ENCODE peak calls at places on chromosome 21, in six cellular contexts. P, E, W, K, M and R are unnamed samples.

GRCh38 chr21:14527690-14528652 is 18.1 kb downstream of the SAMSN1 start:
- DNase-seq in P (no peak), E (no peak), W (no peak), K (no peak), M (no peak), R (no peak)

GRCh38 chr21:41207401-41208388 is 39.7 kb downstream of the BACE2 start:
- DNase-seq in P (no peak), E (peak; percentile 63), W (peak; percentile 51), K (no peak), M (no peak), R (peak; percentile 15)

GRCh38 chr21:41956926-41957729 is 3.3 kb upstream of the C2CD2 start:
- DNase-seq in P (peak; percentile 68), E (peak; percentile 74), W (peak; percentile 46), K (no peak), M (no peak), R (no peak)

GRCh38 chr21:26041441-26042180 is 129.0 kb downstream of the APP start:
- DNase-seq in P (no peak), E (peak; percentile 46), W (no peak), K (no peak), M (peak; percentile 95), R (no peak)

GRCh38 chr21:43349644-43350043 is 77.3 kb downstream of the SIK1 start:
- DNase-seq in P (no peak), E (no peak), W (no peak), K (no peak), M (no peak), R (no peak)

GRCh38 chr21:33761104-33762036 is 119.1 kb downstream of the ITSN1 start:
- DNase-seq in P (peak; percentile 77), E (peak; percentile 99), W (peak; percentile 99), K (no peak), M (peak; percentile 22), R (no peak)

GRCh38 chr21:44092201-44092600 is 15.0 kb upstream of the PWP2 start:
- DNase-seq in P (no peak), E (no peak), W (no peak), K (peak; percentile 46), M (no peak), R (no peak)

GRCh38 chr21:29224006-29224405 is 74.7 kb upstream of the BACH1 start:
- DNase-seq in P (no peak), E (no peak), W (no peak), K (no peak), M (no peak), R (no peak)

GRCh38 chr21:36429672-36430546 is 44.7 kb downstream of the CHAF1B start:
- DNase-seq in P (peak; percentile 98), E (peak; percentile 99), W (peak; percentile 100), K (peak; percentile 90), M (no peak), R (no peak)

GRCh38 chr21:25573409-25574206 is 33.7 kb downstream of the MRPL39 start:
- DNase-seq in P (peak; percentile 45), E (peak; percentile 91), W (peak; percentile 98), K (no peak), M (peak; percentile 29), R (no peak)

GRCh38 chr21:44427241-44428120 is 27.8 kb upstream of the LRRC3 start:
- DNase-seq in P (no peak), E (no peak), W (no peak), K (peak; percentile 66), M (no peak), R (no peak)

GRCh38 chr21:36927718-36928117 is 38.8 kb downstream of the HLCS start:
- DNase-seq in P (peak; percentile 84), E (peak; percentile 83), W (peak; percentile 53), K (peak; percentile 84), M (peak; percentile 64), R (peak; percentile 71)

GRCh38 chr21:45982256-45982757 is 737 bp downstream of the COL6A1 start:
- DNase-seq in P (no peak), E (no peak), W (no peak), K (peak; percentile 68), M (no peak), R (no peak)

GRCh38 chr21:34022557-34023335 is 50.6 kb upstream of the MRPS6 start:
- DNase-seq in P (no peak), E (no peak), W (no peak), K (no peak), M (no peak), R (no peak)

GRCh38 chr21:42220138-42220701 is 1.3 kb downstream of the ABCG1 start:
- DNase-seq in P (peak; percentile 75), E (peak; percentile 65), W (peak; percentile 20), K (peak; percentile 75), M (no peak), R (peak; percentile 54)

GRCh38 chr21:16193758-16194606 is 464.2 kb downstream of the USP25 start:
- DNase-seq in P (peak; percentile 9), E (peak; percentile 90), W (peak; percentile 71), K (peak; percentile 82), M (no peak), R (peak; percentile 32)

GRCh38 chr21:37073417-37074194 is 552 bp downstream of the TTC3 start:
- DNase-seq in P (peak; percentile 37), E (peak; percentile 32), W (no peak), K (peak; percentile 79), M (no peak), R (peak; percentile 54)